ENCODE peak calls at places on chromosome 22, in eight cellular contexts. E is iris pigment epithelial cell; V is pancreas; F is brain microvascular endothelial cell; J is BJ; B is amniotic stem cell; L is A549; N is activated CD8-positive, alpha-beta memory T cell treated with anti-CD3 and anti-CD28 coated beads, Interleukin-2, amount 10 ng/mL, durations not matched to agents 7 days and 5 days. X is an unnamed sample.

GRCh38 chr22:31567702-31568101 is 71.4 kb downstream of the SFI1 start:
- DNase-seq in E (no peak), V (no peak), F (no peak), J (no peak), B (no peak), L (no peak), N (no peak), X (no peak)

GRCh38 chr22:43356881-43357280 is 13.7 kb upstream of the SCUBE1 start:
- DNase-seq in E (no peak), V (no peak), F (no peak), J (no peak), B (no peak), L (no peak), N (no peak), X (peak)

GRCh38 chr22:20663137-20663828 is 110.6 kb upstream of the SERPIND1 start:
- DNase-seq in E (no peak), V (no peak), F (no peak), J (no peak), B (no peak), L (no peak), N (no peak), X (peak)

GRCh38 chr22:46318576-46318975 is 16.9 kb upstream of the TRMU start:
- DNase-seq in E (no peak), V (no peak), F (no peak), J (no peak), B (no peak), L (no peak), N (no peak), X (no peak)

GRCh38 chr22:37062366-37062655 is 10.8 kb downstream of the KCTD17 start:
- DNase-seq in E (no peak), V (no peak), F (no peak), J (no peak), B (no peak), L (no peak), N (no peak), X (peak)

GRCh38 chr22:35064664-35065063 is 1.3 kb upstream of the ISX start:
- DNase-seq in E (no peak), V (no peak), F (no peak), J (no peak), B (no peak), L (no peak), N (peak), X (no peak)

GRCh38 chr22:19918332-19919106 is 23.1 kb upstream of the COMT start:
- DNase-seq in E (no peak), V (no peak), F (no peak), J (no peak), B (no peak), L (no peak), N (no peak), X (no peak)

GRCh38 chr22:20571531-20572007 is 64.2 kb downstream of the MED15 start:
- DNase-seq in E (peak), V (peak), F (no peak), J (no peak), B (no peak), L (peak), N (peak), X (no peak)

GRCh38 chr22:50184004-50184461 is 1.7 kb upstream of the TRABD start:
- DNase-seq in E (peak), V (peak), F (no peak), J (no peak), B (no peak), L (no peak), N (no peak), X (peak)

GRCh38 chr22:41407433-41407832 is 25.7 kb downstream of the TEF start:
- DNase-seq in E (no peak), V (no peak), F (no peak), J (no peak), B (no peak), L (no peak), N (no peak), X (no peak)

GRCh38 chr22:39481595-39481994 is 20.5 kb upstream of the MIEF1 start:
- DNase-seq in E (no peak), V (no peak), F (no peak), J (no peak), B (no peak), L (no peak), N (no peak), X (no peak)

X was measured in amniotic epithelial cell.